ENCODE peak calls at places on chromosomes 6 and 20, in eight cellular contexts. X is stimulated activated CD4-positive, alpha-beta T cell treated with anti-CD3 and anti-CD28 coated beads, Interleukin-1b, Interleukin-23, amount 100 ng/mL, for 4 hours; K is tibial artery; S is T-helper 9 cell; W is non-pigmented ciliary epithelial cell; L is CD8-positive, alpha-beta memory T cell; D is substantia nigra; V is activated naive CD4-positive, alpha-beta T cell. B is an unnamed sample.

GRCh38 chr6:5671162-5671561 is 335.6 kb downstream of the NRN1 start:
- DNase-seq in X (no peak), K (no peak), S (no peak), W (no peak), L (no peak), D (no peak), V (no peak), B (no peak)

GRCh38 chr6:40936810-40937209 is 102.2 kb downstream of the UNC5CL start:
- DNase-seq in X (no peak), K (no peak), S (no peak), W (peak; percentile 90), L (no peak), D (no peak), V (no peak), B (no peak)

GRCh38 chr6:158008894-158009891 is 27.5 kb downstream of the SYNJ2 start:
- DNase-seq in X (no peak), K (peak; percentile 56), S (peak; percentile 17), W (no peak), L (no peak), D (peak; percentile 75), V (no peak), B (peak; percentile 69)

GRCh38 chr6:33211666-33212422 is 3.5 kb downstream of the RING1 start:
- DNase-seq in X (no peak), K (no peak), S (no peak), W (no peak), L (no peak), D (no peak), V (no peak), B (no peak)

GRCh38 chr6:111105578-111105977 is 18.3 kb downstream of the SLC16A10 start:
- DNase-seq in X (peak; percentile 5), K (no peak), S (no peak), W (no peak), L (no peak), D (no peak), V (no peak), B (no peak)

GRCh38 chr6:2237001-2237400 is 8.4 kb downstream of the GMDS start:
- DNase-seq in X (no peak), K (no peak), S (no peak), W (peak; percentile 70), L (no peak), D (no peak), V (no peak), B (no peak)

GRCh38 chr6:26199773-26200728 is 112.8 kb downstream of the HFE start:
- DNase-seq in X (no peak), K (no peak), S (no peak), W (no peak), L (no peak), D (no peak), V (no peak), B (no peak)

GRCh38 chr6:36642913-36643817 is 35.3 kb upstream of the CDKN1A start:
- DNase-seq in X (no peak), K (peak; percentile 92), S (no peak), W (no peak), L (no peak), D (peak; percentile 43), V (no peak), B (no peak)

GRCh38 chr6:82298012-82298411 is 50.5 kb upstream of the IBTK start:
- DNase-seq in X (no peak), K (no peak), S (no peak), W (peak; percentile 17), L (no peak), D (no peak), V (no peak), B (no peak)

GRCh38 chr6:136751478-136751956 is 40.8 kb downstream of the MAP3K5 start:
- DNase-seq in X (no peak), K (no peak), S (no peak), W (no peak), L (no peak), D (no peak), V (no peak), B (no peak)

GRCh38 chr6:32852844-32853540 is 512 bp downstream of the TAP1 start:
- DNase-seq in X (no peak), K (peak; percentile 46), S (peak; percentile 47), W (no peak), L (peak; percentile 44), D (peak; percentile 44), V (peak; percentile 35), B (peak; percentile 54)

GRCh38 chr6:14165091-14165490 is 47.5 kb downstream of the CD83 start:
- DNase-seq in X (no peak), K (no peak), S (no peak), W (peak; percentile 22), L (no peak), D (no peak), V (no peak), B (no peak)

GRCh38 chr20:56788671-56789610 is 159.8 kb downstream of the TFAP2C start:
- DNase-seq in X (no peak), K (no peak), S (no peak), W (no peak), L (no peak), D (no peak), V (no peak), B (no peak)

GRCh38 chr6:7201732-7202541 is 94.2 kb downstream of the RREB1 start:
- DNase-seq in X (no peak), K (peak; percentile 74), S (no peak), W (no peak), L (no peak), D (peak; percentile 16), V (no peak), B (no peak)

GRCh38 chr6:13877116-13877515 is 47.6 kb upstream of the RNF182 start:
- DNase-seq in X (no peak), K (no peak), S (no peak), W (peak; percentile 18), L (no peak), D (no peak), V (no peak), B (no peak)

B was measured in mesothelial cell of epicardium.